ENCODE peak calls at places on chromosomes 11 and 22, in six cellular contexts. One of them, this sample, is unnamed.

GRCh38 chr11:102552020-102552419 is 21.5 kb upstream of the MMP7 start:
- DNase-seq in tibial artery: no peak
- DNase-seq in A549: peak; percentile 89
- DNase-seq in body of pancreas: no peak
- DNase-seq in thoracic aorta: no peak
- DNase-seq in transverse colon: no peak
- DNase-seq in this sample: no peak

GRCh38 chr11:123430736-123431356 is 777 bp downstream of the GRAMD1B start:
- DNase-seq in tibial artery: peak; percentile 62
- DNase-seq in A549: peak; percentile 72
- DNase-seq in body of pancreas: peak; percentile 24
- DNase-seq in thoracic aorta: no peak
- DNase-seq in transverse colon: peak; percentile 72
- DNase-seq in this sample: no peak

GRCh38 chr11:59865031-59865430 is 1.3 kb downstream of the TCN1 start:
- DNase-seq in tibial artery: no peak
- DNase-seq in A549: no peak
- DNase-seq in body of pancreas: no peak
- DNase-seq in thoracic aorta: no peak
- DNase-seq in transverse colon: no peak
- DNase-seq in this sample: no peak

GRCh38 chr11:128039140-128040021 is 548.0 kb downstream of the ETS1 start:
- DNase-seq in tibial artery: peak; percentile 86
- DNase-seq in A549: no peak
- DNase-seq in body of pancreas: no peak
- DNase-seq in thoracic aorta: no peak
- DNase-seq in transverse colon: peak; percentile 48
- DNase-seq in this sample: peak; percentile 12

GRCh38 chr11:13238879-13239514 is 38.6 kb upstream of the BMAL1 start:
- DNase-seq in tibial artery: peak; percentile 28
- DNase-seq in A549: peak; percentile 55
- DNase-seq in body of pancreas: peak; percentile 63
- DNase-seq in thoracic aorta: no peak
- DNase-seq in transverse colon: peak; percentile 46
- DNase-seq in this sample: peak; percentile 19

GRCh38 chr22:30266445-30267381 is at the start of gene OSM:
- DNase-seq in tibial artery: peak; percentile 70
- DNase-seq in A549: no peak
- DNase-seq in body of pancreas: peak; percentile 38
- DNase-seq in thoracic aorta: no peak
- DNase-seq in transverse colon: peak; percentile 74
- DNase-seq in this sample: no peak

GRCh38 chr11:95338430-95338991 is 107.5 kb upstream of the SESN3 start:
- DNase-seq in tibial artery: peak; percentile 45
- DNase-seq in A549: no peak
- DNase-seq in body of pancreas: peak; percentile 37
- DNase-seq in thoracic aorta: no peak
- DNase-seq in transverse colon: peak; percentile 34
- DNase-seq in this sample: no peak

GRCh38 chr11:19441752-19442553 is 201.2 kb upstream of the E2F8 start:
- DNase-seq in tibial artery: peak; percentile 70
- DNase-seq in A549: peak; percentile 77
- DNase-seq in body of pancreas: peak; percentile 28
- DNase-seq in thoracic aorta: peak; percentile 13
- DNase-seq in transverse colon: no peak
- DNase-seq in this sample: peak; percentile 77

GRCh38 chr11:44989831-44990566 is 39.3 kb upstream of the TP53I11 start:
- DNase-seq in tibial artery: no peak
- DNase-seq in A549: no peak
- DNase-seq in body of pancreas: peak; percentile 89
- DNase-seq in thoracic aorta: no peak
- DNase-seq in transverse colon: no peak
- DNase-seq in this sample: no peak

GRCh38 chr11:124832571-124832970 is 32.4 kb upstream of the MSANTD2 start:
- DNase-seq in tibial artery: no peak
- DNase-seq in A549: no peak
- DNase-seq in body of pancreas: no peak
- DNase-seq in thoracic aorta: no peak
- DNase-seq in transverse colon: no peak
- DNase-seq in this sample: no peak

GRCh38 chr11:35491231-35491871 is 34.1 kb downstream of the PAMR1 start:
- DNase-seq in tibial artery: no peak
- DNase-seq in A549: peak; percentile 26
- DNase-seq in body of pancreas: no peak
- DNase-seq in thoracic aorta: no peak
- DNase-seq in transverse colon: no peak
- DNase-seq in this sample: no peak

GRCh38 chr11:27857588-27857987 is 157.3 kb upstream of the BDNF start:
- DNase-seq in tibial artery: no peak
- DNase-seq in A549: no peak
- DNase-seq in body of pancreas: no peak
- DNase-seq in thoracic aorta: no peak
- DNase-seq in transverse colon: no peak
- DNase-seq in this sample: no peak

GRCh38 chr11:110198031-110198729 is 98.2 kb downstream of the RDX start:
- DNase-seq in tibial artery: no peak
- DNase-seq in A549: no peak
- DNase-seq in body of pancreas: no peak
- DNase-seq in thoracic aorta: no peak
- DNase-seq in transverse colon: no peak
- DNase-seq in this sample: no peak

GRCh38 chr11:126375726-126376125 is 20.2 kb downstream of the ST3GAL4 start:
- DNase-seq in tibial artery: no peak
- DNase-seq in A549: no peak
- DNase-seq in body of pancreas: no peak
- DNase-seq in thoracic aorta: no peak
- DNase-seq in transverse colon: no peak
- DNase-seq in this sample: no peak

GRCh38 chr11:47337229-47337924 is 15.1 kb downstream of the MYBPC3 start:
- DNase-seq in tibial artery: no peak
- DNase-seq in A549: peak; percentile 85
- DNase-seq in body of pancreas: no peak
- DNase-seq in thoracic aorta: no peak
- DNase-seq in transverse colon: no peak
- DNase-seq in this sample: no peak

GRCh38 chr11:7278314-7278917 is 26.7 kb downstream of the SYT9 start:
- DNase-seq in tibial artery: no peak
- DNase-seq in A549: peak; percentile 42
- DNase-seq in body of pancreas: peak; percentile 34
- DNase-seq in thoracic aorta: no peak
- DNase-seq in transverse colon: no peak
- DNase-seq in this sample: no peak

GRCh38 chr11:62391642-62392425 is 27.0 kb upstream of the SCGB1A1 start:
- DNase-seq in tibial artery: no peak
- DNase-seq in A549: no peak
- DNase-seq in body of pancreas: no peak
- DNase-seq in thoracic aorta: no peak
- DNase-seq in transverse colon: no peak
- DNase-seq in this sample: no peak

GRCh38 chr11:66454253-66454652 is 12.5 kb upstream of the PELI3 start:
- DNase-seq in tibial artery: no peak
- DNase-seq in A549: no peak
- DNase-seq in body of pancreas: no peak
- DNase-seq in thoracic aorta: no peak
- DNase-seq in transverse colon: no peak
- DNase-seq in this sample: no peak

GRCh38 chr22:47990486-47990885 is 1228.0 kb downstream of the TBC1D22A start:
- DNase-seq in tibial artery: no peak
- DNase-seq in A549: no peak
- DNase-seq in body of pancreas: no peak
- DNase-seq in thoracic aorta: no peak
- DNase-seq in transverse colon: no peak
- DNase-seq in this sample: no peak

GRCh38 chr22:49149721-49150608 is 677.7 kb downstream of the BRD1 start:
- DNase-seq in tibial artery: no peak
- DNase-seq in A549: no peak
- DNase-seq in body of pancreas: no peak
- DNase-seq in thoracic aorta: no peak
- DNase-seq in transverse colon: no peak
- DNase-seq in this sample: no peak

GRCh38 chr11:45624095-45624494 is 41.3 kb downstream of the CHST1 start:
- DNase-seq in tibial artery: no peak
- DNase-seq in A549: no peak
- DNase-seq in body of pancreas: no peak
- DNase-seq in thoracic aorta: no peak
- DNase-seq in transverse colon: no peak
- DNase-seq in this sample: no peak

DNA sequence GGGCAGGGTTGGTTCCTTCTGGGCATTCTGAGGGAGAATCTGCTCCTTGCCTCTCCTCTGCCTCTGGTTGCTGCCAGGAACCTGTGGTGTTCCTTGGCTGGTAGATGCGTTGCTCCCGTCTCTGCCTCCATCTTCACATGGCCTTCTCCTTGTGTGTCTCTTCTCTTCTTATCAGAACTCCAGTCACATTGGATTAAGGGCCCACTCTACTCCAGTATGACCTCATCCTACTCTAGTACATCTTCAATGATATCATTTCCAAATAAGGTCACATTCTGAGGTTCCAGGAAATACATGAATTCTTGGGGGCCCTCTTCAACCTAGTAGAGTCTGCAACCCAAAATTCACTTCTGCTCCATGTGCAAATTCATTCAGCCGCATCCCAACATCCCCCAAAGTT is 33.3 kb downstream of the HTR3B start:
- DNase-seq in tibial artery: no peak
- DNase-seq in A549: no peak
- DNase-seq in body of pancreas: no peak
- DNase-seq in thoracic aorta: no peak
- DNase-seq in transverse colon: no peak
- DNase-seq in this sample: no peak
- H3K4me3 ChIP-seq in tibial artery: no peak overlapping the region
- H3K4me3 ChIP-seq in A549: no peak overlapping the region
- H3K4me3 ChIP-seq in body of pancreas: no peak overlapping the region
- H3K4me3 ChIP-seq in thoracic aorta: no peak overlapping the region
- H3K4me3 ChIP-seq in transverse colon: no peak overlapping the region
- H3K4me3 ChIP-seq in this sample: no peak overlapping the region

GRCh38 chr11:64032050-64032449 is 3.7 kb upstream of the FLRT1 start:
- DNase-seq in tibial artery: no peak
- DNase-seq in A549: no peak
- DNase-seq in body of pancreas: no peak
- DNase-seq in thoracic aorta: no peak
- DNase-seq in transverse colon: no peak
- DNase-seq in this sample: no peak

GRCh38 chr11:64035581-64035980 is at the start of gene FLRT1:
- DNase-seq in tibial artery: no peak
- DNase-seq in A549: no peak
- DNase-seq in body of pancreas: no peak
- DNase-seq in thoracic aorta: no peak
- DNase-seq in transverse colon: no peak
- DNase-seq in this sample: no peak

GRCh38 chr11:64035081-64035524 is 628 bp upstream of the FLRT1 start:
- DNase-seq in tibial artery: no peak
- DNase-seq in A549: no peak
- DNase-seq in body of pancreas: no peak
- DNase-seq in thoracic aorta: no peak
- DNase-seq in transverse colon: no peak
- DNase-seq in this sample: no peak

GRCh38 chr11:64036081-64037026 is 623 bp downstream of the FLRT1 start:
- DNase-seq in tibial artery: no peak
- DNase-seq in A549: no peak
- DNase-seq in body of pancreas: peak; percentile 33
- DNase-seq in thoracic aorta: no peak
- DNase-seq in transverse colon: no peak
- DNase-seq in this sample: no peak

DNA sequence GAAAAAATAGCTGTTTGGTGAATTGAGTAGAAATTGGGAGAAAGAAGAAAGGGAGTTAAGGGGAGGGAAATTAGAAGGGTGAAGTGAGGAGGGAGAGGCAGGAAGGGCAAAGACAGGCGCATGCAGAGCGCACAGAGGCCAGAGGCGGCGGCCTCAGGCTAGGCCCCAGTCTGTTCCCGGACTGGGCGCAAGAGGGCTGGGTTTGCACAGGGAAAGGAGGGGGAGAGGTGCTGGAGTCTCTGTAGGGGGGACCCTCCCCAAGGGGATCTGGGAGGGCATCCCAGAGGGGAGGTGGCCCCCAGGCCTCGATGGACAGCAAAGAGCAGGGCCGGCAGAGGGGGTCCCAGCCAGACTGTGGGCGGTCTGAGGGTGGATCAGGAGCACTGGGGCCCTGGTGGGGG is 1.3 kb upstream of the FLRT1 start:
- DNase-seq in tibial artery: no peak
- DNase-seq in A549: no peak
- DNase-seq in body of pancreas: no peak
- DNase-seq in thoracic aorta: no peak
- DNase-seq in transverse colon: no peak
- DNase-seq in this sample: no peak
- TF ChIP-seq CTCF in tibial artery: no peak
- TF ChIP-seq CTCF in A549: no peak
- TF ChIP-seq CTCF in body of pancreas: no peak
- TF ChIP-seq CTCF in thoracic aorta: no peak
- TF ChIP-seq CTCF in transverse colon: no peak
- TF ChIP-seq CTCF in this sample: no peak

GRCh38 chr22:50474711-50475651 is at the start of gene SBF1:
- DNase-seq in tibial artery: peak; percentile 89
- DNase-seq in A549: peak; percentile 82
- DNase-seq in body of pancreas: peak; percentile 96
- DNase-seq in thoracic aorta: peak; percentile 64
- DNase-seq in transverse colon: peak; percentile 94
- DNase-seq in this sample: peak; percentile 53

GRCh38 chr22:50477923-50478322 is 3.1 kb upstream of the SBF1 start:
- DNase-seq in tibial artery: no peak
- DNase-seq in A549: no peak
- DNase-seq in body of pancreas: no peak
- DNase-seq in thoracic aorta: no peak
- DNase-seq in transverse colon: no peak
- DNase-seq in this sample: no peak

GRCh38 chr22:50476819-50477344 is 2.0 kb upstream of the SBF1 start:
- DNase-seq in tibial artery: no peak
- DNase-seq in A549: no peak
- DNase-seq in body of pancreas: no peak
- DNase-seq in thoracic aorta: no peak
- DNase-seq in transverse colon: no peak
- DNase-seq in this sample: no peak

GRCh38 chr22:50473855-50474671 is 772 bp downstream of the SBF1 start:
- DNase-seq in tibial artery: no peak
- DNase-seq in A549: no peak
- DNase-seq in body of pancreas: peak; percentile 66
- DNase-seq in thoracic aorta: no peak
- DNase-seq in transverse colon: peak; percentile 44
- DNase-seq in this sample: no peak

DNA sequence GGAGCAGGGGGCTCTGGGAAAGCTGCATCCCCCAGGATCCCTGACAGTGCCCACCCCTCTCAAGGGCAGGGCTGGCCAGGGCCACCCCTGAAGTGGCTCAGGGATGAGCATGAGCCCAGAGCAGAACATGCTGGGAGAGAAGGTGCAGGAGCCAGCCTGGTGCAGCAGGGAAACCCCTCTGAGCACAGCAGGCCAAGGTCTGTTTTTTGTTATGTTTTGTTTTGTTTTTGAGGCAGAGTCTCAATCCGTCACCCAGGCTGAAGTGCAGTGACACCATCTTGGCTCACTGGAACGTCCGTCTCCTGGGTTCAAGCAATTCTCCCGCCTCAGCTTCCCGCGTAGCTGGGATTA is 792 bp upstream of the SBF1 start:
- DNase-seq in tibial artery: no peak
- DNase-seq in A549: no peak
- DNase-seq in body of pancreas: no peak
- DNase-seq in thoracic aorta: no peak
- DNase-seq in transverse colon: no peak
- DNase-seq in this sample: no peak
- H3K4me3 ChIP-seq in tibial artery: peak overlapping the region; percentile 93
- H3K4me3 ChIP-seq in A549: peak overlapping the region; percentile 76
- H3K4me3 ChIP-seq in body of pancreas: no peak overlapping the region
- H3K4me3 ChIP-seq in thoracic aorta: peak overlapping the region; percentile 94
- H3K4me3 ChIP-seq in transverse colon: peak overlapping the region; percentile 91
- H3K4me3 ChIP-seq in this sample: no peak overlapping the region

GRCh38 chr11:30128269-30128932 is 102.4 kb upstream of the FSHB start:
- DNase-seq in tibial artery: no peak
- DNase-seq in A549: peak; percentile 42
- DNase-seq in body of pancreas: peak; percentile 11
- DNase-seq in thoracic aorta: no peak
- DNase-seq in transverse colon: no peak
- DNase-seq in this sample: peak; percentile 0
- TF ChIP-seq CTCF in tibial artery: peak; percentile 36
- TF ChIP-seq CTCF in A549: peak; percentile 48
- TF ChIP-seq CTCF in body of pancreas: peak; percentile 56
- TF ChIP-seq CTCF in thoracic aorta: no peak
- TF ChIP-seq CTCF in transverse colon: peak; percentile 51
- TF ChIP-seq CTCF in this sample: peak; percentile 65

This sample was measured in GM12864.